ENCODE peak calls at places on chromosomes 4 and X, in four cellular contexts. J, R, N and B are unnamed samples.

GRCh38 chr4:114383721-114384120 is 214.9 kb upstream of the UGT8 start:
- DNase-seq in N (peak), R (no peak), J (peak), B (no peak)

GRCh38 chrX:33336783-33337182 is 125.4 kb upstream of the DMD start:
- DNase-seq in N (peak), J (no peak), R (no peak), B (no peak)

GRCh38 chr4:26490111-26490979 is at the start of gene CCKAR:
- DNase-seq in J (peak), R (no peak), N (no peak), B (no peak)

GRCh38 chr4:168177546-168178149 is 85.3 kb downstream of the ANXA10 start:
- DNase-seq in R (no peak), J (no peak), N (no peak), B (no peak)

GRCh38 chrX:102712967-102713677 is 874 bp downstream of the GPRASP2 start:
- DNase-seq in N (peak), R (peak), J (no peak), B (peak)

GRCh38 chrX:111914398-111915092 is 38.6 kb downstream of the TRPC5OS start:
- DNase-seq in J (no peak), R (no peak), N (no peak), B (no peak)

GRCh38 chrX:11968991-11969390 is 169.3 kb upstream of the FRMPD4 start:
- DNase-seq in N (no peak), R (no peak), J (no peak), B (no peak)

GRCh38 chr4:177573487-177573886 is 131.2 kb upstream of the AGA start:
- DNase-seq in N (peak), J (peak), R (no peak), B (no peak)

GRCh38 chr4:132276185-132276584 is 872.9 kb upstream of the PCDH10 start:
- DNase-seq in R (no peak), J (no peak), N (no peak), B (no peak)

GRCh38 chr4:86670739-86671138 is 76.6 kb downstream of the PTPN13 start:
- DNase-seq in N (peak), J (no peak), R (no peak), B (no peak)

GRCh38 chr4:109119852-109120251 is 182.6 kb downstream of the COL25A1 start:
- DNase-seq in N (no peak), R (no peak), J (no peak), B (no peak)

GRCh38 chr4:38673109-38673978 is 9.3 kb downstream of the KLF3 start:
- DNase-seq in J (no peak), N (peak), R (peak), B (peak)

GRCh38 chr4:18698119-18698883 is 676.7 kb upstream of the LCORL start:
- DNase-seq in R (no peak), J (no peak), N (no peak), B (no peak)

GRCh38 chr4:16858275-16858752 is 40.1 kb downstream of the LDB2 start:
- DNase-seq in R (no peak), N (no peak), J (peak), B (no peak)

GRCh38 chr4:54036184-54036583 is 28.2 kb downstream of the CHIC2 start:
- DNase-seq in R (no peak), J (no peak), N (no peak), B (no peak)

GRCh38 chr4:142088906-142089305 is 452.5 kb downstream of the IL15 start:
- DNase-seq in R (no peak), J (no peak), N (no peak), B (no peak)

GRCh38 chr4:99856166-99856565 is 38.1 kb downstream of the LAMTOR3 start:
- DNase-seq in N (peak), R (no peak), J (peak), B (no peak)

GRCh38 chr4:140237616-140238352 is 83.8 kb upstream of the MAML3 start:
- DNase-seq in N (no peak), R (peak), J (no peak), B (peak)

GRCh38 chrX:63350551-63350950 is 581 bp downstream of the SPIN4 start:
- DNase-seq in J (no peak), R (no peak), N (peak), B (peak)

GRCh38 chr4:107777890-107778289 is 46.8 kb upstream of the SGMS2 start:
- DNase-seq in J (no peak), R (no peak), N (no peak), B (no peak)

GRCh38 chrX:51459125-51459524 is 37.3 kb downstream of the NUDT11 start:
- DNase-seq in J (no peak), R (no peak), N (peak), B (no peak)